ENCODE peak calls at places on chromosomes 5 and 9, in nine cellular contexts. One of them, this sample, is unnamed.

GRCh38 chr5:10588779-10589447 is 25.0 kb downstream of the ANKRD33B start:
- DNase-seq in choroid plexus epithelial cell: no peak
- DNase-seq in fibroblast of pulmonary artery: no peak
- DNase-seq in PC-9: no peak
- DNase-seq in cardiac fibroblast: no peak
- DNase-seq in AG04449: no peak
- DNase-seq in NB4: peak
- DNase-seq in adrenal gland: no peak
- DNase-seq in cardiac muscle cell: no peak
- DNase-seq in this sample: no peak

GRCh38 chr5:75049581-75050274 is 2.6 kb downstream of the GCNT4 start:
- DNase-seq in choroid plexus epithelial cell: peak
- DNase-seq in fibroblast of pulmonary artery: peak
- DNase-seq in PC-9: peak
- DNase-seq in cardiac fibroblast: peak
- DNase-seq in AG04449: no peak
- DNase-seq in NB4: peak
- DNase-seq in adrenal gland: peak
- DNase-seq in cardiac muscle cell: peak
- DNase-seq in this sample: peak

GRCh38 chr5:75463726-75464125 is 47.7 kb downstream of the CERT1 start:
- DNase-seq in choroid plexus epithelial cell: peak
- DNase-seq in fibroblast of pulmonary artery: no peak
- DNase-seq in PC-9: peak
- DNase-seq in cardiac fibroblast: no peak
- DNase-seq in AG04449: no peak
- DNase-seq in NB4: peak
- DNase-seq in adrenal gland: no peak
- DNase-seq in cardiac muscle cell: no peak
- DNase-seq in this sample: no peak

GRCh38 chr5:172484664-172485063 is 30.3 kb upstream of the SH3PXD2B start:
- DNase-seq in choroid plexus epithelial cell: no peak
- DNase-seq in fibroblast of pulmonary artery: no peak
- DNase-seq in PC-9: no peak
- DNase-seq in cardiac fibroblast: no peak
- DNase-seq in AG04449: no peak
- DNase-seq in NB4: no peak
- DNase-seq in adrenal gland: no peak
- DNase-seq in cardiac muscle cell: no peak
- DNase-seq in this sample: no peak

GRCh38 chr9:84711936-84712335 is 42.4 kb downstream of the NTRK2 start:
- DNase-seq in choroid plexus epithelial cell: peak
- DNase-seq in fibroblast of pulmonary artery: peak
- DNase-seq in PC-9: peak
- DNase-seq in cardiac fibroblast: peak
- DNase-seq in AG04449: no peak
- DNase-seq in NB4: peak
- DNase-seq in adrenal gland: peak
- DNase-seq in cardiac muscle cell: peak
- DNase-seq in this sample: peak

GRCh38 chr9:92507005-92507404 is 24.7 kb upstream of the ASPN start:
- DNase-seq in choroid plexus epithelial cell: no peak
- DNase-seq in fibroblast of pulmonary artery: no peak
- DNase-seq in PC-9: no peak
- DNase-seq in cardiac fibroblast: peak
- DNase-seq in AG04449: no peak
- DNase-seq in NB4: no peak
- DNase-seq in adrenal gland: no peak
- DNase-seq in cardiac muscle cell: peak
- DNase-seq in this sample: no peak

GRCh38 chr5:72134226-72134625 is 27.0 kb downstream of the MAP1B start:
- DNase-seq in choroid plexus epithelial cell: no peak
- DNase-seq in fibroblast of pulmonary artery: peak
- DNase-seq in PC-9: no peak
- DNase-seq in cardiac fibroblast: peak
- DNase-seq in AG04449: no peak
- DNase-seq in NB4: no peak
- DNase-seq in adrenal gland: no peak
- DNase-seq in cardiac muscle cell: no peak
- DNase-seq in this sample: no peak

GRCh38 chr9:108056083-108056804 is 566.7 kb upstream of the KLF4 start:
- DNase-seq in choroid plexus epithelial cell: peak
- DNase-seq in fibroblast of pulmonary artery: peak
- DNase-seq in PC-9: no peak
- DNase-seq in cardiac fibroblast: peak
- DNase-seq in AG04449: no peak
- DNase-seq in NB4: no peak
- DNase-seq in adrenal gland: no peak
- DNase-seq in cardiac muscle cell: peak
- DNase-seq in this sample: no peak

GRCh38 chr5:56757077-56757476 is 58.3 kb upstream of the MAP3K1 start:
- DNase-seq in choroid plexus epithelial cell: no peak
- DNase-seq in fibroblast of pulmonary artery: no peak
- DNase-seq in PC-9: peak
- DNase-seq in cardiac fibroblast: no peak
- DNase-seq in AG04449: no peak
- DNase-seq in NB4: peak
- DNase-seq in adrenal gland: no peak
- DNase-seq in cardiac muscle cell: no peak
- DNase-seq in this sample: no peak

GRCh38 chr5:119315516-119315949 is 40.3 kb upstream of the TNFAIP8 start:
- DNase-seq in choroid plexus epithelial cell: peak
- DNase-seq in fibroblast of pulmonary artery: peak
- DNase-seq in PC-9: no peak
- DNase-seq in cardiac fibroblast: peak
- DNase-seq in AG04449: no peak
- DNase-seq in NB4: peak
- DNase-seq in adrenal gland: peak
- DNase-seq in cardiac muscle cell: peak
- DNase-seq in this sample: peak

GRCh38 chr5:56358703-56359428 is 125.7 kb upstream of the ANKRD55 start:
- DNase-seq in choroid plexus epithelial cell: peak
- DNase-seq in fibroblast of pulmonary artery: no peak
- DNase-seq in PC-9: peak
- DNase-seq in cardiac fibroblast: peak
- DNase-seq in AG04449: no peak
- DNase-seq in NB4: no peak
- DNase-seq in adrenal gland: peak
- DNase-seq in cardiac muscle cell: peak
- DNase-seq in this sample: no peak

GRCh38 chr9:136826703-136827582 is 15.3 kb upstream of the AJM1 start:
- DNase-seq in choroid plexus epithelial cell: no peak
- DNase-seq in fibroblast of pulmonary artery: no peak
- DNase-seq in PC-9: no peak
- DNase-seq in cardiac fibroblast: no peak
- DNase-seq in AG04449: no peak
- DNase-seq in NB4: no peak
- DNase-seq in adrenal gland: no peak
- DNase-seq in cardiac muscle cell: no peak
- DNase-seq in this sample: no peak

GRCh38 chr5:37882636-37883035 is 42.8 kb upstream of the GDNF start:
- DNase-seq in choroid plexus epithelial cell: peak
- DNase-seq in fibroblast of pulmonary artery: no peak
- DNase-seq in PC-9: no peak
- DNase-seq in cardiac fibroblast: peak
- DNase-seq in AG04449: no peak
- DNase-seq in NB4: no peak
- DNase-seq in adrenal gland: no peak
- DNase-seq in cardiac muscle cell: no peak
- DNase-seq in this sample: no peak

GRCh38 chr5:156681276-156681675 is 168.8 kb upstream of the PPP1R2B start:
- DNase-seq in choroid plexus epithelial cell: no peak
- DNase-seq in fibroblast of pulmonary artery: no peak
- DNase-seq in PC-9: no peak
- DNase-seq in cardiac fibroblast: no peak
- DNase-seq in AG04449: no peak
- DNase-seq in NB4: no peak
- DNase-seq in adrenal gland: no peak
- DNase-seq in cardiac muscle cell: no peak
- DNase-seq in this sample: no peak

GRCh38 chr5:7422262-7422661 is 26.3 kb downstream of the ADCY2 start:
- DNase-seq in choroid plexus epithelial cell: no peak
- DNase-seq in fibroblast of pulmonary artery: no peak
- DNase-seq in PC-9: no peak
- DNase-seq in cardiac fibroblast: no peak
- DNase-seq in AG04449: no peak
- DNase-seq in NB4: no peak
- DNase-seq in adrenal gland: no peak
- DNase-seq in cardiac muscle cell: no peak
- DNase-seq in this sample: no peak
- H3K4me3 ChIP-seq in choroid plexus epithelial cell: no peak
- H3K4me3 ChIP-seq in fibroblast of pulmonary artery: no peak
- H3K4me3 ChIP-seq in PC-9: no peak
- H3K4me3 ChIP-seq in cardiac fibroblast: no peak
- H3K4me3 ChIP-seq in AG04449: no peak
- H3K4me3 ChIP-seq in NB4: no peak
- H3K4me3 ChIP-seq in adrenal gland: no peak
- H3K4me3 ChIP-seq in cardiac muscle cell: no peak
- H3K4me3 ChIP-seq in this sample: no peak

DNA sequence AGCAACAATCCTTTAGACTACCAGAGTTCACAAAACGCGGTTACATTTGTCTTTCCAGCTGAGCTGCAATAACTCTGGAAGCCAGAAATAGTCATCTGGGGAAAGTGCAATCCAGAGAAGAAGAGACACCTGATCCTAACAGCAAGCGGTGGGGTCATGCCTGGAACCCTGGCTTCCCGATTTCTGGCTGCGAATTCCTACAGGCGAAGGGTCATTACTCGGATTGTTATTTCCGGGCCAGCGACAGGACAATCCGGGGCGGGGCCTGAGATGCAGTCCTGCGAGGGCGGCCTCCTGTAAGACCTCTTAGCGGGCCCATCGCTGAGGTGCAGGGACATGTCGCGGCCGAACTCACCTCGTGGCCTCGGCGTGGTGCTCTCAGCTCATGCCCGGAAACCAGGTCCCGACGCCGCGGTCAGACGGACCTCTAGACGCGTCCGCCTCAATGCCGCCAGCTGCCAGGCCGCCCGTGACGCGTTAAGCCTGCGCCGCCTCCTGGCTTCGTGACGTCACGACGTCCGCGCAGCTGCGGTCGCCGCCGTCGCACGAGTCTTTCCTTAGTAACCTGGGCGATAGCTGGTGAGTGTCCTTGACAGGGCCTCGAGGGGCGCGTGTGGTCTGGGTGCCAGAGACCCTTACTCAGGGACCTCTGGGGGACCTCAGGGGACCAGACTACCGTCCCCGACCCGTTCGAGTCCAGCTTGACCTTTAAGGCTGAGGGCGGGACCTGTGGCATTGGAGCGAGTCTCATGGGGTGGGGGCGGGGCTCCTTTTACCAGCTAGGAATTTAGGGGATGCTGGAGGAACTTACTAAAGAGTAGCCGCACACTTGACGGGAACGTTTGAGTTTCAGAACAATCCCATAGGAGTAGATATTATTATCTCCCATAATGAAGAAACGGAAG is at the start of the genes MRRF and RBM18:
- DNase-seq in choroid plexus epithelial cell: peak
- DNase-seq in fibroblast of pulmonary artery: peak
- DNase-seq in PC-9: peak
- DNase-seq in cardiac fibroblast: peak
- DNase-seq in AG04449: peak
- DNase-seq in NB4: peak
- DNase-seq in adrenal gland: peak
- DNase-seq in cardiac muscle cell: peak
- DNase-seq in this sample: peak
- TF ChIP-seq CTCF in choroid plexus epithelial cell: no peak
- TF ChIP-seq CTCF in fibroblast of pulmonary artery: no peak
- TF ChIP-seq CTCF in PC-9: no peak
- TF ChIP-seq CTCF in cardiac fibroblast: no peak
- TF ChIP-seq CTCF in AG04449: no peak
- TF ChIP-seq CTCF in NB4: no peak
- TF ChIP-seq CTCF in adrenal gland: peak
- TF ChIP-seq CTCF in cardiac muscle cell: no peak
- TF ChIP-seq CTCF in this sample: no peak

GRCh38 chr9:34589371-34589655 is 211 bp downstream of the CNTFR start:
- DNase-seq in choroid plexus epithelial cell: no peak
- DNase-seq in fibroblast of pulmonary artery: no peak
- DNase-seq in PC-9: no peak
- DNase-seq in cardiac fibroblast: no peak
- DNase-seq in AG04449: no peak
- DNase-seq in NB4: no peak
- DNase-seq in adrenal gland: no peak
- DNase-seq in cardiac muscle cell: no peak
- DNase-seq in this sample: no peak
- H3K4me3 ChIP-seq in choroid plexus epithelial cell: no peak
- H3K4me3 ChIP-seq in fibroblast of pulmonary artery: no peak
- H3K4me3 ChIP-seq in PC-9: no peak
- H3K4me3 ChIP-seq in cardiac fibroblast: no peak
- H3K4me3 ChIP-seq in AG04449: no peak
- H3K4me3 ChIP-seq in NB4: no peak
- H3K4me3 ChIP-seq in adrenal gland: no peak
- H3K4me3 ChIP-seq in cardiac muscle cell: peak
- H3K4me3 ChIP-seq in this sample: no peak

GRCh38 chr5:92560698-92561361 is 1020.2 kb downstream of the NR2F1-AS1 start:
- DNase-seq in choroid plexus epithelial cell: peak
- DNase-seq in fibroblast of pulmonary artery: peak
- DNase-seq in PC-9: no peak
- DNase-seq in cardiac fibroblast: peak
- DNase-seq in AG04449: peak
- DNase-seq in NB4: no peak
- DNase-seq in adrenal gland: no peak
- DNase-seq in cardiac muscle cell: peak
- DNase-seq in this sample: no peak

GRCh38 chr5:92561362-92562006 is 1019.5 kb downstream of the NR2F1-AS1 start:
- DNase-seq in choroid plexus epithelial cell: no peak
- DNase-seq in fibroblast of pulmonary artery: no peak
- DNase-seq in PC-9: no peak
- DNase-seq in cardiac fibroblast: peak
- DNase-seq in AG04449: no peak
- DNase-seq in NB4: no peak
- DNase-seq in adrenal gland: no peak
- DNase-seq in cardiac muscle cell: no peak
- DNase-seq in this sample: no peak

GRCh38 chr5:92562065-92562464 is 1019.0 kb downstream of the NR2F1-AS1 start:
- DNase-seq in choroid plexus epithelial cell: no peak
- DNase-seq in fibroblast of pulmonary artery: no peak
- DNase-seq in PC-9: no peak
- DNase-seq in cardiac fibroblast: no peak
- DNase-seq in AG04449: no peak
- DNase-seq in NB4: no peak
- DNase-seq in adrenal gland: no peak
- DNase-seq in cardiac muscle cell: no peak
- DNase-seq in this sample: no peak

GRCh38 chr5:92559331-92559730 is 1021.7 kb downstream of the NR2F1-AS1 start:
- DNase-seq in choroid plexus epithelial cell: no peak
- DNase-seq in fibroblast of pulmonary artery: no peak
- DNase-seq in PC-9: no peak
- DNase-seq in cardiac fibroblast: no peak
- DNase-seq in AG04449: no peak
- DNase-seq in NB4: no peak
- DNase-seq in adrenal gland: no peak
- DNase-seq in cardiac muscle cell: no peak
- DNase-seq in this sample: no peak

DNA sequence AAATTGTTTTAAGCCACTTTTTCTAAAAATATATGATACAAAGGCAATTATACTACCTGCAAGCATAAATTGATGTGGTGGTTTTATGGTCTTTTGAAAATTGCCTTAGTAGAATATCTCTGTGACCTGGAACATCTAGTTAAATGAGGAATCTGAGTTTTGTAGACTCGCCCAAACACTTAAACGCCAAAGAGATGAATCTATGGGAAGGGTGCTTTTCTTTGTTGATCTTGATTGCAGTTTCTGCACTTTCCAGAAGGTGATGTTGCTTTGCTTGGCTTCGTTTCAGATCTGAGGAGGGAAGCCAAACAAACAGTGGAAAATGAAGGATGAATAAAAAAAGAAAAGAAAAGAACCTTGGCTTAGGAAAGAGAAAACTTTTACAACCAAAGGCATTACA is 1021.3 kb downstream of the NR2F1-AS1 start:
- DNase-seq in choroid plexus epithelial cell: peak
- DNase-seq in fibroblast of pulmonary artery: no peak
- DNase-seq in PC-9: no peak
- DNase-seq in cardiac fibroblast: peak
- DNase-seq in AG04449: peak
- DNase-seq in NB4: no peak
- DNase-seq in adrenal gland: no peak
- DNase-seq in cardiac muscle cell: peak
- DNase-seq in this sample: no peak
- TF ChIP-seq CTCF in choroid plexus epithelial cell: peak
- TF ChIP-seq CTCF in fibroblast of pulmonary artery: no peak
- TF ChIP-seq CTCF in PC-9: no peak
- TF ChIP-seq CTCF in cardiac fibroblast: peak
- TF ChIP-seq CTCF in AG04449: no peak
- TF ChIP-seq CTCF in NB4: no peak
- TF ChIP-seq CTCF in adrenal gland: no peak
- TF ChIP-seq CTCF in cardiac muscle cell: peak
- TF ChIP-seq CTCF in this sample: no peak

This sample was measured in GM12865.